ENCODE peak calls at places on chromosomes 12 and 14, in four cellular contexts. N is naive thymus-derived CD4-positive, alpha-beta T cell; T is IMR-90; B is neuronal stem cell. V is an unnamed sample.
A peak's percentile ranks its signal among the peaks of the same experiment; 100 is the strongest.

GRCh38 chr14:93824518-93825234 is 36.4 kb upstream of the PRIMA1 start:
- DNase-seq in N (no peak), T (no peak), B (no peak), V (no peak)

GRCh38 chr12:52254180-52254964 is 20.1 kb upstream of the KRT86 start:
- DNase-seq in N (no peak), T (no peak), B (no peak), V (no peak)

GRCh38 chr12:91185437-91185836 is 2.8 kb upstream of the DCN start:
- DNase-seq in N (no peak), T (no peak), B (no peak), V (no peak)

GRCh38 chr14:103542545-103543088 is 13.6 kb downstream of the TRMT61A start:
- DNase-seq in N (no peak), T (no peak), B (peak; percentile 91), V (peak; percentile 66)

GRCh38 chr12:94593822-94594442 is 56.4 kb downstream of the TMCC3 start:
- DNase-seq in N (no peak), T (no peak), B (no peak), V (no peak)

GRCh38 chr12:80320121-80320678 is 123.8 kb upstream of the PTPRQ start:
- DNase-seq in N (no peak), T (no peak), B (no peak), V (no peak)

GRCh38 chr14:104100171-104101085 is 14.9 kb downstream of the ASPG start:
- DNase-seq in N (no peak), T (no peak), B (no peak), V (peak; percentile 65)

GRCh38 chr14:104650057-104650980 is 39.1 kb upstream of the INF2 start:
- DNase-seq in N (peak; percentile 40), T (peak; percentile 31), B (peak; percentile 76), V (peak; percentile 71)

GRCh38 chr12:92506460-92506859 is 196.3 kb upstream of the PLEKHG7 start:
- DNase-seq in N (no peak), T (no peak), B (no peak), V (no peak)

GRCh38 chr12:47910486-47910885 is 5.7 kb upstream of the VDR start:
- DNase-seq in N (no peak), T (no peak), B (no peak), V (no peak)

GRCh38 chr14:75430526-75430925 is 2.7 kb downstream of the JDP2 start:
- DNase-seq in N (no peak), T (peak; percentile 58), B (no peak), V (no peak)

GRCh38 chr12:32983968-32984367 is 87.4 kb upstream of the PKP2 start:
- DNase-seq in N (no peak), T (no peak), B (no peak), V (no peak)

GRCh38 chr12:93226356-93226755 is 151.4 kb upstream of the NUDT4 start:
- DNase-seq in N (no peak), T (peak; percentile 38), B (no peak), V (no peak)

GRCh38 chr12:64544371-64544770 is 65.9 kb upstream of the RASSF3 start:
- DNase-seq in N (no peak), T (no peak), B (no peak), V (no peak)

GRCh38 chr12:54413284-54414190 is 5.5 kb downstream of the ITGA5 start:
- DNase-seq in N (peak; percentile 86), T (no peak), B (no peak), V (peak; percentile 55)
- H3K4me3 ChIP-seq in N (peak overlapping the region; percentile 84), T (no peak overlapping the region), B (no peak overlapping the region), V (peak overlapping the region; percentile 1)

GRCh38 chr14:50904719-50905118 is 32.9 kb downstream of the ABHD12B start:
- DNase-seq in N (no peak), T (no peak), B (no peak), V (no peak)
- H3K4me3 ChIP-seq in N (no peak overlapping the region), T (no peak overlapping the region), B (no peak overlapping the region), V (no peak overlapping the region)

GRCh38 chr12:128804762-128805161 is 19.0 kb downstream of the SLC15A4 start:
- DNase-seq in N (no peak), T (no peak), B (no peak), V (no peak)

GRCh38 chr12:128806573-128806972 is 17.2 kb downstream of the SLC15A4 start:
- DNase-seq in N (no peak), T (no peak), B (no peak), V (no peak)

GRCh38 chr12:128808651-128809050 is 15.1 kb downstream of the SLC15A4 start:
- DNase-seq in N (no peak), T (no peak), B (no peak), V (no peak)

GRCh38 chr12:128810182-128811127 is 13.3 kb downstream of the SLC15A4 start:
- DNase-seq in N (no peak), T (no peak), B (no peak), V (peak; percentile 65)

GRCh38 chr12:128807161-128807724 is 16.5 kb downstream of the SLC15A4 start:
- DNase-seq in N (no peak), T (no peak), B (no peak), V (no peak)
- H3K4me3 ChIP-seq in N (no peak overlapping the region), T (no peak overlapping the region), B (no peak overlapping the region), V (no peak overlapping the region)

GRCh38 chr12:30927210-30927576 is 645 bp downstream of the TSPAN11 start:
- DNase-seq in N (no peak), T (no peak), B (no peak), V (no peak)
- H3K4me3 ChIP-seq in N (no peak overlapping the region), T (no peak overlapping the region), B (peak overlapping the region; percentile 55), V (no peak overlapping the region)